ENCODE peak calls at places on chromosomes 4 and X, in seven cellular contexts. D, O, U, P, F, R and G are unnamed samples.

GRCh38 chr4:24979554-24979953 is 51.2 kb downstream of the LGI2 start:
- DNase-seq in D (no peak), O (peak; percentile 23), U (no peak), P (no peak), F (no peak), R (peak; percentile 20), G (no peak)

GRCh38 chr4:182338731-182339130 is 95.5 kb downstream of the TENM3 start:
- DNase-seq in D (no peak), O (no peak), U (no peak), P (peak; percentile 28), F (no peak), R (no peak), G (no peak)

GRCh38 chrX:138748480-138748879 is 37.0 kb upstream of the FGF13 start:
- DNase-seq in D (peak; percentile 32), O (no peak), U (no peak), P (peak; percentile 6), F (peak; percentile 3), R (no peak), G (no peak)

GRCh38 chr4:125676156-125676555 is 361.4 kb downstream of the FAT4 start:
- DNase-seq in D (no peak), O (no peak), U (no peak), P (no peak), F (no peak), R (no peak), G (no peak)

GRCh38 chr4:122669911-122670738 is 49.3 kb upstream of the IL21 start:
- DNase-seq in D (no peak), O (no peak), U (no peak), P (no peak), F (no peak), R (no peak), G (no peak)

GRCh38 chrX:6917666-6918065 is 229.8 kb upstream of the STS start:
- DNase-seq in D (no peak), O (no peak), U (no peak), P (no peak), F (no peak), R (no peak), G (no peak)

GRCh38 chrX:151984891-151985290 is 10.4 kb upstream of the GABRE start:
- DNase-seq in D (no peak), O (no peak), U (no peak), P (no peak), F (no peak), R (no peak), G (no peak)

GRCh38 chrX:118726887-118727685 is at the start of gene IL13RA1:
- DNase-seq in D (peak; percentile 55), O (peak; percentile 92), U (peak; percentile 72), P (peak; percentile 76), F (peak; percentile 89), R (peak; percentile 85), G (no peak)

GRCh38 chrX:155048997-155049619 is 21.8 kb downstream of the CMC4 start:
- DNase-seq in D (no peak), O (peak; percentile 62), U (no peak), P (peak; percentile 55), F (peak; percentile 75), R (peak; percentile 55), G (no peak)

GRCh38 chr4:82561745-82562552 is at the start of gene TMEM150C:
- DNase-seq in D (no peak), O (peak; percentile 50), U (peak; percentile 56), P (no peak), F (peak; percentile 48), R (peak; percentile 22), G (no peak)

GRCh38 chrX:9864011-9864410 is 77.8 kb downstream of the SHROOM2 start:
- DNase-seq in D (no peak), O (no peak), U (no peak), P (no peak), F (no peak), R (no peak), G (no peak)

GRCh38 chr4:87530868-87531267 is 1.7 kb upstream of the SPARCL1 start:
- DNase-seq in D (no peak), O (peak; percentile 30), U (no peak), P (peak; percentile 27), F (no peak), R (peak; percentile 52), G (peak; percentile 58)

GRCh38 chr4:102438873-102439614 is 62.1 kb upstream of the NFKB1 start:
- DNase-seq in D (no peak), O (no peak), U (no peak), P (peak; percentile 93), F (peak; percentile 74), R (no peak), G (no peak)

GRCh38 chr4:94532016-94532789 is 80.5 kb downstream of the PDLIM5 start:
- DNase-seq in D (no peak), O (no peak), U (no peak), P (peak; percentile 57), F (peak; percentile 49), R (peak; percentile 20), G (no peak)

GRCh38 chr4:76589402-76589801 is 154.4 kb downstream of the SHROOM3 start:
- DNase-seq in D (no peak), O (no peak), U (no peak), P (peak; percentile 57), F (peak; percentile 31), R (peak; percentile 51), G (no peak)

GRCh38 chr4:87491436-87491835 is 37.7 kb downstream of the SPARCL1 start:
- DNase-seq in D (no peak), O (no peak), U (no peak), P (no peak), F (no peak), R (no peak), G (no peak)

GRCh38 chr4:62324215-62324614 is 1124.1 kb downstream of the ADGRL3 start:
- DNase-seq in D (no peak), O (no peak), U (no peak), P (no peak), F (no peak), R (no peak), G (peak; percentile 36)

DNA sequence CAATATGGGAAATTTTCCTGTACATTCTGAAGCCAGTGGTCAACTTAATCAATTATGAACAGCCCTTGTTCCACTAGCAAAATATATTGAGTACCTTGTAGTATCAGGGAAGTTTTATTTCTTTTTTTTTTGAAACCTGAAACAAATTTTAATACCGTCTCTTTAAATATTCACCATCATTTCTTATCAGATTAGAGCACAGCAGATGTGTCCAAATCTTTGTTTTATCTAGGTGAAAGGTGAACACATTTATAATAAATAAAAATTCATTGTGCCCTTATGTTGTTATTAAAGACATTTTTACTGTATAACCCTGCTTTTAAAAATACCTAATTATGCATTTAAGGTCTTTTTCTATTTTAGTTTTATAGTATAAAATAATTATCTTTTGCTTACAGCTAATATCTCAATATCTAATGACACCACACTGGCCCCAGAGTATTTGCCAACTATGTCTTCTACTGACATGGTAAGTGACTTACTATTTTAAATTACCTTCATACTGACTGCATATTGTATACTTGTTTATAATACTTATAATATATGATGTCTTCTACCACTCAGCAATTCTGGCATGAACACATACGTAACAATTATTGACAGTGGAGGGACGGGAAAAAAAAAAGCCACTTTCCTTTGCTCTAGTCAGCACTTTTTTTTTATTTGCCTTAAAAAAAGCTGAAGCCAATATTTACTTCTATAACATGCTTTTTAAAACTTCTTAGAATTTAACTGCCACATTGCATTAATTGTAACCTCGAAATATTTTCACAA is 147.9 kb downstream of the SLC4A4 start:
- DNase-seq in D (no peak), O (no peak), U (no peak), P (no peak), F (no peak), R (no peak), G (no peak)
- H3K4me3 ChIP-seq in D (no peak overlapping the region), O (no peak overlapping the region), U (no peak overlapping the region), P (no peak overlapping the region), F (no peak overlapping the region), R (no peak overlapping the region), G (no peak overlapping the region)

GRCh38 chrX:53071604-53072417 is 10.4 kb upstream of the TSPYL2 start:
- DNase-seq in D (peak; percentile 89), O (peak; percentile 88), U (no peak), P (peak; percentile 56), F (peak; percentile 76), R (peak; percentile 77), G (no peak)
- H3K27ac ChIP-seq in D (peak overlapping the region; percentile 42), O (peak overlapping the region; percentile 61), U (peak overlapping the region; percentile 72), P (no peak overlapping the region), F (peak overlapping the region; percentile 65), R (peak overlapping the region; percentile 69), G (peak overlapping the region; percentile 77)

DNA sequence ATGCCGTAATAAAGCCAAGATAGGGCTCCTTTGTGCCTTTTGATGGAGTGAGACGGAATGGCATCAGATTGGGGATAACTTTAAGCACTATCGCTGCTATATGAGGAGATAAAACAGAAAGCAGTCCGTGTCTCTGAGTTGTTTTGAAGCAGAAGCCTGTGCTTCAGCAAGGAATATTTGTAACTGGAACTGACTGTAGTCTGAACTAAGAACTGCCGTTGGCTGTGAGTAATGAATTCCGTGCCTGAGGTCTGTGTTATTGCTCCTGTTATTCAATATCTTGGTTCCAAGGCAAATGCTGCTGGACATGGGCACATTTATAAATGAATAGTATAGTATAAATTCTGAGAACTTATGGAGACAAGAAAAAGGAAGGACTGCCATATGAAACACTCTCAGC is 297.3 kb downstream of the ANKRD50 start:
- DNase-seq in D (no peak), O (no peak), U (no peak), P (peak; percentile 66), F (no peak), R (no peak), G (no peak)
- H3K4me3 ChIP-seq in D (no peak overlapping the region), O (no peak overlapping the region), U (no peak overlapping the region), P (peak overlapping the region; percentile 46), F (no peak overlapping the region), R (no peak overlapping the region), G (no peak overlapping the region)

GRCh38 chr4:185782523-185782922 is 29.5 kb downstream of the SORBS2 start:
- DNase-seq in D (no peak), O (no peak), U (no peak), P (peak; percentile 65), F (no peak), R (no peak), G (no peak)

GRCh38 chr4:185792384-185793146 is 19.4 kb downstream of the SORBS2 start:
- DNase-seq in D (no peak), O (no peak), U (no peak), P (peak; percentile 96), F (peak; percentile 46), R (no peak), G (no peak)

GRCh38 chr4:185786422-185786821 is 25.6 kb downstream of the SORBS2 start:
- DNase-seq in D (no peak), O (no peak), U (no peak), P (no peak), F (no peak), R (no peak), G (no peak)

GRCh38 chr4:185783574-185783973 is 28.4 kb downstream of the SORBS2 start:
- DNase-seq in D (no peak), O (no peak), U (no peak), P (no peak), F (no peak), R (no peak), G (no peak)

DNA sequence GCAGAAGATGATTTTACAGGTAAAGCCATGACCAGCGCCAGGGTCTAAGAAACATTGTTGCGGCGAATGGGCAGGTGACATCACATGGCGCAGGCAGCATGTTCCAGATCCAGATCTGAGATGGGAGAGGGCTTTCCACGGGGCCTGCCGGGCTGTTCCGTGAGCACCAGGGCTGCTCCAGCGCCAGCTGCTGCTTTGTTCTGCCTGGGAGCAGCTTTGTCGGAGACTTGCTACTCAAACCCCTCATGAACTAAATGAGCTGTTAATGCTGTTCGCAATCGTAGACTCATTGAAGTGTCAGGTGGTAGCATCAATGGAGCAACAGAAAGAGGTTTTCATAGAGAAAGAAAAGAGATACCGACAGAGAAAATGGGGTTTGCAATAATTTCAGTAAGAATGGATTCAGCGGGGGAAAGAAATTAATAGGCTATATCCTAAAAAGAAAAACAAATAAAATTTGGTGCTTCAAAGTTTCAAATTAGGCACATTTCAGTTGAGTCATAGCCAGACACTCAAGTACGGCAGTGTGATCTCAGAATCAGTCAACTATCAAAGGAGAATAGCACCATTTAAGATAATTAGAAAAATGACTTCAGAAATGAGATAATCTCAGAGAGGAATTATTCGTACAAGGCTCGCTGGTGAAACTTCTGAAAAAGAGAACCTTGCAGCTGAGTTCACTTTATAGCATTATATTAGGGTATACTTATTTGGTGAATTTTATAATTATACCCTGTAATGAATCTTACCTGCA is 23.9 kb downstream of the SORBS2 start:
- DNase-seq in D (no peak), O (no peak), U (no peak), P (no peak), F (no peak), R (no peak), G (no peak)
- H3K27ac ChIP-seq in D (no peak overlapping the region), O (no peak overlapping the region), U (no peak overlapping the region), P (no peak overlapping the region), F (no peak overlapping the region), R (no peak overlapping the region), G (no peak overlapping the region)